ENCODE peak calls at places on chromosomes 11 and 22, in eight cellular contexts. U is ovary, A is esophagus muscularis mucosa, S is tibial nerve, V is IMR-90, L is HepG2, Z is heart left ventricle, C is A549. B is an unnamed sample.

GRCh38 chr22:43616645-43617044 is 195.5 kb downstream of the EFCAB6 start:
- DNase-seq in V (no peak), L (peak), C (no peak), S (no peak), U (no peak), A (peak), Z (no peak), B (no peak)

GRCh38 chr11:69394902-69395690 is 86.4 kb upstream of the LINC01488 start:
- DNase-seq in Z (no peak), A (no peak), U (no peak), V (no peak), S (no peak), L (no peak), C (no peak), B (peak)

GRCh38 chr11:62560566-62561103 is 13.1 kb downstream of the EEF1G start:
- DNase-seq in Z (peak), L (peak), A (peak), V (peak), U (peak), S (peak), C (peak), B (peak)

GRCh38 chr11:64831411-64831891 is 13.0 kb downstream of the CDC42BPG start:
- DNase-seq in V (no peak), C (no peak), L (no peak), Z (no peak), A (no peak), U (no peak), S (no peak), B (no peak)

GRCh38 chr11:127470485-127470884 is 469.9 kb upstream of the KIRREL3 start:
- DNase-seq in A (no peak), V (no peak), L (no peak), S (no peak), C (no peak), Z (no peak), U (no peak), B (no peak)

GRCh38 chr11:125566235-125566634 is 3.0 kb upstream of the EI24 start:
- DNase-seq in Z (peak), A (no peak), V (no peak), C (no peak), S (no peak), L (no peak), U (no peak), B (no peak)

GRCh38 chr11:72189448-72190250 is 2.3 kb upstream of the FOLR1 start:
- DNase-seq in C (no peak), V (no peak), Z (no peak), U (no peak), A (no peak), S (no peak), L (no peak), B (no peak)

GRCh38 chr11:46272816-46273427 is 4.5 kb upstream of the CREB3L1 start:
- DNase-seq in L (no peak), S (peak), A (no peak), U (peak), C (no peak), Z (peak), V (peak), B (peak)

GRCh38 chr22:46606886-46607285 is 13.3 kb upstream of the GRAMD4 start:
- DNase-seq in A (no peak), V (no peak), S (no peak), U (no peak), C (no peak), L (no peak), Z (no peak), B (no peak)

GRCh38 chr11:116500833-116501622 is 271.8 kb downstream of the BUD13 start:
- DNase-seq in V (no peak), L (no peak), C (no peak), S (no peak), U (no peak), Z (no peak), A (no peak), B (no peak)

GRCh38 chr22:43777204-43777671 is 34.9 kb downstream of the EFCAB6 start:
- DNase-seq in C (no peak), V (peak), A (peak), Z (no peak), S (no peak), U (no peak), L (no peak), B (no peak)

GRCh38 chr22:46370584-46371373 is 35.3 kb downstream of the TRMU start:
- DNase-seq in S (no peak), A (no peak), Z (peak), V (no peak), U (no peak), L (peak), C (no peak), B (no peak)

GRCh38 chr11:47388697-47389576 is 10.6 kb upstream of the SPI1 start:
- DNase-seq in C (no peak), Z (no peak), A (no peak), V (no peak), S (no peak), U (no peak), L (no peak), B (no peak)

GRCh38 chr11:33869511-33870422 is 22.1 kb downstream of the LMO2 start:
- DNase-seq in V (peak), U (no peak), A (no peak), C (no peak), L (no peak), Z (peak), S (no peak), B (no peak)

GRCh38 chr11:70544774-70545625 is 146.7 kb downstream of the CTTN start:
- DNase-seq in C (no peak), V (peak), S (no peak), L (no peak), U (no peak), A (no peak), Z (no peak), B (no peak)

GRCh38 chr11:61543606-61544306 is 35.2 kb downstream of the LRRC10B start:
- DNase-seq in V (peak), A (no peak), S (no peak), C (peak), Z (no peak), U (no peak), L (peak), B (no peak)

GRCh38 chr11:4049006-4049405 is 45.6 kb upstream of the RRM1 start:
- DNase-seq in S (no peak), A (no peak), Z (no peak), V (peak), C (no peak), U (no peak), L (no peak), B (no peak)

GRCh38 chr11:16612801-16613400 is 125.5 kb upstream of the C11orf58 start:
- DNase-seq in C (no peak), S (peak), V (peak), Z (peak), A (no peak), U (no peak), L (no peak), B (no peak)

GRCh38 chr22:47551438-47551788 is 789.0 kb downstream of the TBC1D22A start:
- DNase-seq in L (no peak), V (no peak), U (no peak), C (no peak), S (no peak), Z (no peak), A (no peak), B (no peak)

GRCh38 chr11:65183201-65183891 is 1.6 kb downstream of the CAPN1 start:
- DNase-seq in L (no peak), U (peak), Z (no peak), S (no peak), C (no peak), V (no peak), A (no peak), B (no peak)

GRCh38 chr22:40518840-40519239 is 117.7 kb downstream of the MRTFA start:
- DNase-seq in A (no peak), V (no peak), C (no peak), U (no peak), L (no peak), Z (no peak), S (no peak), B (no peak)

GRCh38 chr11:113675003-113675471 is 31.1 kb downstream of the TMPRSS5 start:
- DNase-seq in C (no peak), A (no peak), S (no peak), V (peak), U (no peak), Z (no peak), L (no peak), B (no peak)

GRCh38 chr22:38135133-38135706 is 24.7 kb upstream of the BAIAP2L2 start:
- DNase-seq in Z (no peak), A (no peak), U (no peak), L (no peak), V (peak), C (peak), S (no peak), B (peak)

GRCh38 chr11:132987936-132988335 is 544.4 kb downstream of the OPCML start:
- DNase-seq in V (no peak), S (no peak), L (no peak), U (no peak), Z (no peak), A (no peak), C (no peak), B (no peak)

GRCh38 chr11:120326845-120327281 is 1.8 kb downstream of the TLCD5 start:
- DNase-seq in C (no peak), V (peak), L (no peak), U (no peak), A (no peak), S (no peak), Z (no peak), B (no peak)

GRCh38 chr11:58900479-58901420 is 38.5 kb upstream of the GLYATL1 start:
- DNase-seq in Z (peak), S (peak), V (peak), U (no peak), L (peak), A (no peak), C (peak), B (no peak)

GRCh38 chr11:111733009-111733408 is 33.2 kb downstream of the PPP2R1B start:
- DNase-seq in C (no peak), L (no peak), U (peak), S (peak), Z (peak), V (peak), A (no peak), B (peak)

GRCh38 chr22:30382340-30382739 is 4.9 kb downstream of the RNF215 start:
- DNase-seq in L (no peak), V (no peak), S (no peak), U (no peak), C (no peak), Z (peak), A (no peak), B (no peak)

GRCh38 chr11:34174411-34175041 is 69.1 kb downstream of the NAT10 start:
- DNase-seq in A (peak), C (peak), Z (peak), U (peak), L (peak), S (peak), V (peak), B (peak)

GRCh38 chr11:11415786-11416390 is 62.8 kb upstream of the CSNK2A3 start:
- DNase-seq in S (no peak), C (no peak), Z (no peak), A (no peak), V (no peak), L (no peak), U (no peak), B (no peak)

GRCh38 chr11:103091441-103091809 is 535 bp downstream of the DCUN1D5 start:
- DNase-seq in A (no peak), L (peak), Z (peak), C (peak), S (no peak), V (peak), U (peak), B (peak)

GRCh38 chr11:11444027-11444799 is 91.2 kb upstream of the CSNK2A3 start:
- DNase-seq in L (no peak), V (peak), C (no peak), Z (no peak), S (no peak), A (no peak), U (no peak), B (no peak)

GRCh38 chr11:45180888-45181594 is 34.6 kb downstream of the PRDM11 start:
- DNase-seq in U (peak), L (no peak), S (peak), Z (peak), V (peak), C (peak), A (no peak), B (peak)

DNA sequence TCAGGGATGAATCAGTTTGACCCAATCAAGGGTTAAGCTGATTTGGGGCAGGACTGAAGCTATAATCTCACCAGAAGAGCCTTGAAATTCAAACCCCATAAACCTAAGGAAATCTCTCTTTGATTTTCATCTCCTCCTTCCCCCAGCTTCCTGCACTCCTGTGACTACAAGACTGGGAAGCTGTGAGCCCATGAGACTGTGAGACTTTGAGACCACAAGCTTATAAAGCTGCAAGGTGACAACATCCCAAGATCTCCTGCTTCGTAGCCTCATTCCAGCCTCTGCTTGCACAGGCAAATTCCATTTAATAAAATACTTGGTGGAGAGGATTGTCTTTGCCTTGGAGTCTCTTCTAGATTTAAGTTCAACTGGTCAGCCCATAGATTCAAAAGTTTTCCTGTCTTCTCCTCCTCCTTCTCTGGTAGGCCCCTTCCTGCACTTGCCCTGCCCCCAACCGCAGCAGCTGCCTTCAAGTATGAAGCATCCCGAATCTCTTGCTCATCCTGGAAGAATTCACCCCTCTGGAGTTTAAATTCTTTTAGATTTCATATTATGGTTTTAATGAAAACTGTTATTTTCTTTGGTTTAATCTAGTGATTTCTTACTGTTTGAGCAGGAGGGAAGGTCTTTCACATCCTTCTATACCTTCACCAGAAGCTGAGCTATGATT is 42.1 kb downstream of the PAMR1 start:
- DNase-seq in U (no peak), V (peak), A (no peak), C (no peak), L (no peak), Z (no peak), S (no peak), B (no peak)
- H3K27ac ChIP-seq in U (no peak), V (peak), A (no peak), C (no peak), L (no peak), Z (no peak), S (no peak), B (no peak)

GRCh38 chr11:57567512-57568329 is at the start of gene UBE2L6:
- DNase-seq in L (no peak), S (peak), C (peak), A (no peak), U (peak), V (no peak), Z (peak), B (peak)
- TF ChIP-seq POLR2A in L (peak), S (no peak), C (peak), A (no peak), U (peak), V (no peak), Z (no peak), B (no peak)

DNA sequence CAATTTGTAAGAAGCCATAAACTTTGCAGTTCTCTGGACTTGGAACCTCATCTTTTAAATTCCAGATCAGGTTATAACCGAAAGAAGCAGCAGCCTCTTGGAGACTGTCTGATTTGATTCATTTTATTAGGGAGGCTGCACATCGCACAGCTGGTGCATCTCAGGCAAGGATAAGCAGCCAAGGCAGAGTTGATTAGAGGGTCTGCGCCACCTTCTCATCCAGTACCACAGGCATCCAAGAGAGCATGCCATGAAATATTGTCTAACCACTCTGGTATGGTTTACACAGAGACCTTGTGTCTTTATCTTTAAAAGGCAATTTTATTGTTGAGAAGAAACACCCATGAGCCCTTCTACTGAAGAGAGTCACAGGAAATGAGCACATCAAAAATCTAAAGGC is 16.2 kb upstream of the CWF19L2 start:
- DNase-seq in A (no peak), S (no peak), L (no peak), U (no peak), V (peak), C (no peak), Z (no peak), B (no peak)
- H3K27ac ChIP-seq in A (no peak), S (no peak), L (no peak), U (no peak), V (no peak), C (no peak), Z (no peak), B (no peak)

GRCh38 chr11:9574806-9575530 is 1.5 kb downstream of the WEE1 start:
- DNase-seq in S (peak), V (peak), U (peak), L (peak), A (peak), Z (peak), C (peak), B (peak)

GRCh38 chr11:9575531-9576240 is 2.2 kb downstream of the WEE1 start:
- DNase-seq in U (no peak), L (no peak), C (no peak), Z (no peak), A (no peak), S (no peak), V (no peak), B (no peak)

GRCh38 chr11:9573054-9573774 is at the start of gene WEE1:
- DNase-seq in A (peak), U (peak), L (peak), S (peak), C (peak), Z (peak), V (peak), B (peak)

GRCh38 chr11:9574556-9574805 is 1.0 kb downstream of the WEE1 start:
- DNase-seq in U (peak), C (no peak), S (no peak), Z (peak), L (no peak), A (no peak), V (no peak), B (no peak)

DNA sequence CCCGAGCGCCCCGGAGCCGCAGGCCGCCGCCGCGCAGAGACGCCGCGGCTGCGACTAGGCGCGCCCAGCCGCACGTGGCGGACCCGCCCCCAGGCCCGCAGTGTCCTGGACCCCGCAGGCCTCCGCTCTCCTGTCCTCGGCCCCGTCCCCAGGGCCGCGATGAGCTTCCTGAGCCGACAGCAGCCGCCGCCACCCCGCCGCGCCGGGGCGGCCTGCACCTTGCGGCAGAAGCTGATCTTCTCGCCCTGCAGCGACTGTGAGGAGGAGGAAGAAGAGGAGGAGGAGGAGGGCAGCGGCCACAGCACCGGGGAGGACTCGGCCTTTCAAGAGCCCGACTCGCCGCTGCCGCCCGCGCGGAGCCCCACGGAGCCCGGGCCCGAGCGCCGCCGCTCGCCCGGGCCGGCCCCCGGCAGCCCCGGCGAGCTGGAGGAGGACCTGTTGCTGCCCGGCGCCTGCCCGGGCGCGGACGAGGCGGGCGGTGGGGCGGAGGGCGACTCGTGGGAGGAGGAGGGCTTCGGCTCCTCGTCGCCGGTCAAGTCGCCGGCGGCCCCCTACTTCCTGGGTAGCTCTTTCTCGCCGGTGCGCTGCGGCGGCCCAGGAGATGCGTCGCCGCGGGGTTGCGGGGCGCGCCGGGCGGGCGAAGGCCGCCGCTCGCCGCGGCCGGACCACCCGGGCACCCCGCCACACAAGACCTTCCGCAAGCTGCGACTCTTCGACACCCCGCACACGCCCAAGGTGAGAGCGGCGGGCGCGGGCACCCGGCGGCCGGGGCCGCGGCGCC is 495 bp downstream of the WEE1 start:
- DNase-seq in Z (peak), U (no peak), L (no peak), C (peak), V (no peak), A (no peak), S (no peak), B (no peak)
- TF ChIP-seq POLR2A in Z (no peak), U (peak), L (no peak), C (no peak), V (no peak), A (no peak), S (no peak), B (no peak)

GRCh38 chr11:9774591-9775392 is 110.9 kb downstream of the SWAP70 start:
- DNase-seq in Z (no peak), C (no peak), V (peak), A (no peak), S (no peak), L (no peak), U (no peak), B (no peak)

GRCh38 chr11:9774109-9774508 is 110.2 kb downstream of the SWAP70 start:
- DNase-seq in V (no peak), C (no peak), S (no peak), U (no peak), Z (no peak), L (no peak), A (no peak), B (no peak)

GRCh38 chr11:9771126-9771624 is 107.3 kb downstream of the SWAP70 start:
- DNase-seq in C (no peak), L (no peak), A (no peak), V (peak), S (no peak), U (no peak), Z (no peak), B (no peak)

GRCh38 chr11:9773524-9773923 is 109.6 kb downstream of the SWAP70 start:
- DNase-seq in Z (no peak), C (no peak), U (no peak), L (no peak), A (no peak), V (no peak), S (no peak), B (no peak)

GRCh38 chr11:9772218-9772617 is 108.3 kb downstream of the SWAP70 start:
- DNase-seq in Z (no peak), V (no peak), C (no peak), L (no peak), A (no peak), U (no peak), S (no peak), B (no peak)
- H3K27ac ChIP-seq in Z (no peak), V (peak), C (no peak), L (no peak), A (no peak), U (no peak), S (no peak), B (no peak)

GRCh38 chr11:312092-312816 is 1.6 kb upstream of the IFITM1 start:
- DNase-seq in C (no peak), V (no peak), Z (no peak), A (no peak), L (no peak), S (no peak), U (no peak), B (no peak)
- TF ChIP-seq POLR2A in C (no peak), V (no peak), Z (peak), A (no peak), L (no peak), S (no peak), U (no peak), B (no peak)

DNA sequence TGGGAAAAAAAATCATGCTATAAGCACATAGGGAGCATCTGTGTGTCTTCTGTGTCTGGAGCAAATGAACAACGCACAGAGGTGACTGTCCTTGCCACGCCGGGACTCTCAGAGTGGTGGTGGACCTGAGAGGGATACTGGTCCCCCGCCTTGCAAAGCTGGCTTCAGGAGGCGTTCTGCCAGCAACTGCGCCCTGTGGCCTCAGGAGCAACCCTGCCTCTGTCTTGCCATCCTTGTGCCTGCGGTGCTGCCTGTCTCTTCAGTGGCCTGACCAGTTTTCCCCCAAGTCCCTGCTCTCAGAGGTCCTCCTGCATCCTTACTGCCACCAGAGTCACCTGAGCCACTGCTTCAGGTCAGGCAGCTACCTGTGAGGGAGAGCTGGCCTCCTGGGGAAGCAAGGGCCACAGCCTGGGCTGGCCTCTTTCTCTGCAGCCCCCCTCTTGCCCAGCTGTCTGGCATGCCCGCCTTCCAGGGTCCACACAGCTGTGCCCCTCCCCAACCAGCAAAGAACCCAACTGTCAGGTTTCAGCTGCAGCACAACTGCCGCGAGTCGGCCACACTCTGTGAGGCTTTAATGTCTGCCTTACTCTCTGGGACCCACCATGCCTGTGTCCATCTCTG is 30.4 kb upstream of the YPEL1 start:
- DNase-seq in A (no peak), V (no peak), S (no peak), L (no peak), C (no peak), U (no peak), Z (no peak), B (no peak)
- H3K27ac ChIP-seq in A (no peak), V (no peak), S (no peak), L (no peak), C (no peak), U (no peak), Z (no peak), B (no peak)